ENCODE peak calls at places on chromosome 1, in eight cellular contexts. One of them, this sample, is unnamed.

GRCh38 chr1:204366759-204367158 is 7.0 kb upstream of the PLEKHA6 start:
- DNase-seq in A549: peak; percentile 24
- DNase-seq in IMR-90: no peak
- DNase-seq in mammary epithelial cell: no peak
- DNase-seq in Karpas-422: peak; percentile 68
- DNase-seq in mesenchymal stem cell: no peak
- DNase-seq in fibroblast of lung: no peak
- DNase-seq in GM23338: peak; percentile 71
- DNase-seq in this sample: no peak

GRCh38 chr1:27142464-27142863 is 12.5 kb downstream of the SLC9A1 start:
- DNase-seq in A549: no peak
- DNase-seq in IMR-90: no peak
- DNase-seq in mammary epithelial cell: peak; percentile 94
- DNase-seq in Karpas-422: peak; percentile 81
- DNase-seq in mesenchymal stem cell: no peak
- DNase-seq in fibroblast of lung: no peak
- DNase-seq in GM23338: no peak
- DNase-seq in this sample: no peak

GRCh38 chr1:230276401-230276800 is 149.7 kb downstream of the PGBD5 start:
- DNase-seq in A549: no peak
- DNase-seq in IMR-90: no peak
- DNase-seq in mammary epithelial cell: no peak
- DNase-seq in Karpas-422: no peak
- DNase-seq in mesenchymal stem cell: no peak
- DNase-seq in fibroblast of lung: no peak
- DNase-seq in GM23338: peak; percentile 32
- DNase-seq in this sample: no peak

GRCh38 chr1:6419397-6419802 is 319 bp downstream of the HES2 start:
- DNase-seq in A549: peak; percentile 41
- DNase-seq in IMR-90: no peak
- DNase-seq in mammary epithelial cell: no peak
- DNase-seq in Karpas-422: no peak
- DNase-seq in mesenchymal stem cell: no peak
- DNase-seq in fibroblast of lung: no peak
- DNase-seq in GM23338: peak; percentile 84
- DNase-seq in this sample: no peak

GRCh38 chr1:116044071-116044470 is 67.1 kb upstream of the MAB21L3 start:
- DNase-seq in A549: no peak
- DNase-seq in IMR-90: no peak
- DNase-seq in mammary epithelial cell: no peak
- DNase-seq in Karpas-422: no peak
- DNase-seq in mesenchymal stem cell: no peak
- DNase-seq in fibroblast of lung: no peak
- DNase-seq in GM23338: no peak
- DNase-seq in this sample: no peak

GRCh38 chr1:39826583-39826982 is 37.9 kb upstream of the BMP8B start:
- DNase-seq in A549: no peak
- DNase-seq in IMR-90: no peak
- DNase-seq in mammary epithelial cell: no peak
- DNase-seq in Karpas-422: no peak
- DNase-seq in mesenchymal stem cell: no peak
- DNase-seq in fibroblast of lung: no peak
- DNase-seq in GM23338: no peak
- DNase-seq in this sample: no peak

GRCh38 chr1:160124709-160125478 is 9.3 kb downstream of the ATP1A2 start:
- DNase-seq in A549: peak; percentile 94
- DNase-seq in IMR-90: peak; percentile 89
- DNase-seq in mammary epithelial cell: peak; percentile 84
- DNase-seq in Karpas-422: no peak
- DNase-seq in mesenchymal stem cell: peak; percentile 85
- DNase-seq in fibroblast of lung: peak; percentile 98
- DNase-seq in GM23338: no peak
- DNase-seq in this sample: peak; percentile 81

GRCh38 chr1:204670152-204670927 is 15.2 kb downstream of the LRRN2 start:
- DNase-seq in A549: no peak
- DNase-seq in IMR-90: peak; percentile 39
- DNase-seq in mammary epithelial cell: peak; percentile 14
- DNase-seq in Karpas-422: no peak
- DNase-seq in mesenchymal stem cell: peak; percentile 86
- DNase-seq in fibroblast of lung: peak; percentile 19
- DNase-seq in GM23338: no peak
- DNase-seq in this sample: peak; percentile 79

GRCh38 chr1:234602334-234603220 is 7.4 kb downstream of the IRF2BP2 start:
- DNase-seq in A549: peak; percentile 95
- DNase-seq in IMR-90: peak; percentile 98
- DNase-seq in mammary epithelial cell: peak; percentile 93
- DNase-seq in Karpas-422: peak; percentile 65
- DNase-seq in mesenchymal stem cell: peak; percentile 95
- DNase-seq in fibroblast of lung: peak; percentile 96
- DNase-seq in GM23338: no peak
- DNase-seq in this sample: peak; percentile 98

GRCh38 chr1:228286505-228287417 is 78.9 kb downstream of the OBSCN start:
- DNase-seq in A549: no peak
- DNase-seq in IMR-90: no peak
- DNase-seq in mammary epithelial cell: no peak
- DNase-seq in Karpas-422: no peak
- DNase-seq in mesenchymal stem cell: no peak
- DNase-seq in fibroblast of lung: no peak
- DNase-seq in GM23338: no peak
- DNase-seq in this sample: no peak

GRCh38 chr1:225942574-225942973 is 1.6 kb upstream of the LEFTY2 start:
- DNase-seq in A549: no peak
- DNase-seq in IMR-90: no peak
- DNase-seq in mammary epithelial cell: no peak
- DNase-seq in Karpas-422: no peak
- DNase-seq in mesenchymal stem cell: no peak
- DNase-seq in fibroblast of lung: no peak
- DNase-seq in GM23338: no peak
- DNase-seq in this sample: no peak

GRCh38 chr1:19514391-19514831 is 29.1 kb upstream of the CAPZB start:
- DNase-seq in A549: no peak
- DNase-seq in IMR-90: peak; percentile 77
- DNase-seq in mammary epithelial cell: no peak
- DNase-seq in Karpas-422: no peak
- DNase-seq in mesenchymal stem cell: peak; percentile 81
- DNase-seq in fibroblast of lung: peak; percentile 97
- DNase-seq in GM23338: no peak
- DNase-seq in this sample: no peak

GRCh38 chr1:176719478-176719877 is 256.5 kb downstream of the PAPPA2 start:
- DNase-seq in A549: no peak
- DNase-seq in IMR-90: no peak
- DNase-seq in mammary epithelial cell: no peak
- DNase-seq in Karpas-422: no peak
- DNase-seq in mesenchymal stem cell: no peak
- DNase-seq in fibroblast of lung: peak; percentile 22
- DNase-seq in GM23338: no peak
- DNase-seq in this sample: no peak

GRCh38 chr1:223009421-223009820 is 133.6 kb downstream of the TLR5 start:
- DNase-seq in A549: no peak
- DNase-seq in IMR-90: no peak
- DNase-seq in mammary epithelial cell: no peak
- DNase-seq in Karpas-422: no peak
- DNase-seq in mesenchymal stem cell: no peak
- DNase-seq in fibroblast of lung: no peak
- DNase-seq in GM23338: no peak
- DNase-seq in this sample: no peak

GRCh38 chr1:223007935-223008334 is 135.1 kb downstream of the TLR5 start:
- DNase-seq in A549: no peak
- DNase-seq in IMR-90: no peak
- DNase-seq in mammary epithelial cell: no peak
- DNase-seq in Karpas-422: no peak
- DNase-seq in mesenchymal stem cell: no peak
- DNase-seq in fibroblast of lung: no peak
- DNase-seq in GM23338: peak; percentile 65
- DNase-seq in this sample: no peak

GRCh38 chr1:223008808-223009207 is 134.2 kb downstream of the TLR5 start:
- DNase-seq in A549: no peak
- DNase-seq in IMR-90: no peak
- DNase-seq in mammary epithelial cell: no peak
- DNase-seq in Karpas-422: no peak
- DNase-seq in mesenchymal stem cell: no peak
- DNase-seq in fibroblast of lung: peak; percentile 9
- DNase-seq in GM23338: no peak
- DNase-seq in this sample: no peak

GRCh38 chr1:223007250-223007649 is 135.8 kb downstream of the TLR5 start:
- DNase-seq in A549: no peak
- DNase-seq in IMR-90: no peak
- DNase-seq in mammary epithelial cell: no peak
- DNase-seq in Karpas-422: no peak
- DNase-seq in mesenchymal stem cell: no peak
- DNase-seq in fibroblast of lung: no peak
- DNase-seq in GM23338: no peak
- DNase-seq in this sample: peak; percentile 64

DNA sequence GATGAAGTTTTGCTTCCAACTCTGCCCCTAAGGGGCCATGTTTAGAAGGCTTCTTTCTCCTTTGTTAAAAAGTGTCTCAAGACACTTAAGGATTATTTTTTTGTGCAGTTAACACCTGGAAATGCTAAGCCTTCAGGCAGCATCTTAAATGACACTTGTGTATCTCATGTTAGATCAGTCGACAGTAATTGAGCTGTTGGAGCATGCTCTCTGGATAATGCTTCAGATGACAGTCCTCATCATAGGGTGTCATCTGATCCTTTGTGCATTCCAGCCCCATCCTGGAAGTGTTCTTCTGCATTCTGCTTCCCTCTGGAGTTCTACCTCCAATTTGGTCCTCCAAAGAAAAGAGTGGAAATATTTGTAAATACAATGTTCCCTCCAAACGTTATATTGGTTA is 136.3 kb downstream of the TLR5 start:
- DNase-seq in A549: no peak
- DNase-seq in IMR-90: no peak
- DNase-seq in mammary epithelial cell: no peak
- DNase-seq in Karpas-422: no peak
- DNase-seq in mesenchymal stem cell: no peak
- DNase-seq in fibroblast of lung: no peak
- DNase-seq in GM23338: no peak
- DNase-seq in this sample: no peak
- H3K4me2 ChIP-seq in A549: no peak overlapping the region
- H3K4me2 ChIP-seq in IMR-90: no peak overlapping the region
- H3K4me2 ChIP-seq in mammary epithelial cell: no peak overlapping the region
- H3K4me2 ChIP-seq in Karpas-422: no peak overlapping the region
- H3K4me2 ChIP-seq in mesenchymal stem cell: no peak overlapping the region
- H3K4me2 ChIP-seq in fibroblast of lung: no peak overlapping the region
- H3K4me2 ChIP-seq in GM23338: no peak overlapping the region
- H3K4me2 ChIP-seq in this sample: no peak overlapping the region

DNA sequence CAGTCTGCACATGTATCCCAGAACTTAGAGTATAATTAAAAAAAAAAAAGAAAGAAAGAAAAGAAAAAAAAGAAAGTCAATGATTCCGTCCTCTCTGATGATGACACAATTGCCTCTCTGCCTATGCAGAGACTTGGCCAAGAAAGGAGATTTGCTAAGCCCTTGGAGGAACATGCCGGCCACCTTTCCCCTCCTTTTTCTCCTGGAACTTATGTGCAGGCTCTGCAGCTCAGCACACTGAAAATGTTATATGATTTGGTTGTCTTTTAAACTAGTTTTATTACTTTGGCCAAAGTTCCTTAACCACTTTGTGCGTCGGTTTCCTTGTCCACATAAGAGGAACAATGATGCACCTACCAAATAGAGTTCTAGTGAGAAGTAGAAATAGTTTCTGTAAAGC is 111.4 kb upstream of the ZNF644 start:
- DNase-seq in A549: no peak
- DNase-seq in IMR-90: no peak
- DNase-seq in mammary epithelial cell: no peak
- DNase-seq in Karpas-422: no peak
- DNase-seq in mesenchymal stem cell: no peak
- DNase-seq in fibroblast of lung: no peak
- DNase-seq in GM23338: no peak
- DNase-seq in this sample: no peak
- H3K4me2 ChIP-seq in A549: no peak overlapping the region
- H3K4me2 ChIP-seq in IMR-90: no peak overlapping the region
- H3K4me2 ChIP-seq in mammary epithelial cell: no peak overlapping the region
- H3K4me2 ChIP-seq in Karpas-422: no peak overlapping the region
- H3K4me2 ChIP-seq in mesenchymal stem cell: no peak overlapping the region
- H3K4me2 ChIP-seq in fibroblast of lung: no peak overlapping the region
- H3K4me2 ChIP-seq in GM23338: no peak overlapping the region
- H3K4me2 ChIP-seq in this sample: no peak overlapping the region

GRCh38 chr1:184427722-184428121 is 40.9 kb downstream of the C1orf21 start:
- DNase-seq in A549: no peak
- DNase-seq in IMR-90: no peak
- DNase-seq in mammary epithelial cell: no peak
- DNase-seq in Karpas-422: no peak
- DNase-seq in mesenchymal stem cell: no peak
- DNase-seq in fibroblast of lung: no peak
- DNase-seq in GM23338: no peak
- DNase-seq in this sample: no peak

GRCh38 chr1:184425449-184426277 is 38.8 kb downstream of the C1orf21 start:
- DNase-seq in A549: no peak
- DNase-seq in IMR-90: no peak
- DNase-seq in mammary epithelial cell: no peak
- DNase-seq in Karpas-422: no peak
- DNase-seq in mesenchymal stem cell: peak; percentile 35
- DNase-seq in fibroblast of lung: no peak
- DNase-seq in GM23338: no peak
- DNase-seq in this sample: no peak

GRCh38 chr1:184429342-184429741 is 42.5 kb downstream of the C1orf21 start:
- DNase-seq in A549: no peak
- DNase-seq in IMR-90: no peak
- DNase-seq in mammary epithelial cell: no peak
- DNase-seq in Karpas-422: no peak
- DNase-seq in mesenchymal stem cell: no peak
- DNase-seq in fibroblast of lung: no peak
- DNase-seq in GM23338: no peak
- DNase-seq in this sample: no peak

GRCh38 chr1:184426278-184426674 is 39.4 kb downstream of the C1orf21 start:
- DNase-seq in A549: no peak
- DNase-seq in IMR-90: no peak
- DNase-seq in mammary epithelial cell: no peak
- DNase-seq in Karpas-422: no peak
- DNase-seq in mesenchymal stem cell: no peak
- DNase-seq in fibroblast of lung: no peak
- DNase-seq in GM23338: peak; percentile 57
- DNase-seq in this sample: no peak

DNA sequence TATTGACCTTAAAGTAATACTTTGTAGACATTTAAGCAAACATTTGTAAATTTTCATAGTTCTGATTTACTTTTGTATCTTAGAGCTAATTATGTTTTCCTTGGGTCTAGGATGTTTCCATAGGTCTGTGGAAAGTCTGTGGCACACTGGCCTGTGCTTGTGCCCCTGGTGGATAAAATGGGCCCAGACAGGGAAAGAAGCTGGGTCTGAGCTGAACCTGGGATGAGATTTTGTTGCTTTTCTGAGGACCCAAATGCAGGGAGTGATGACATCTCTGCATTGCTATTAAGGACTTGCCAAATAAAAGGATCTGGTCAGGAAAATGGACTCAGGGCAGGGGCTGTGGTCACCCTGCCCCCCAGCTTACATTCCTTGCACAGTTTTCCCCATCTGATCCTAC is 41.8 kb downstream of the C1orf21 start:
- DNase-seq in A549: no peak
- DNase-seq in IMR-90: no peak
- DNase-seq in mammary epithelial cell: no peak
- DNase-seq in Karpas-422: no peak
- DNase-seq in mesenchymal stem cell: no peak
- DNase-seq in fibroblast of lung: no peak
- DNase-seq in GM23338: no peak
- DNase-seq in this sample: no peak
- H3K4me2 ChIP-seq in A549: no peak overlapping the region
- H3K4me2 ChIP-seq in IMR-90: no peak overlapping the region
- H3K4me2 ChIP-seq in mammary epithelial cell: no peak overlapping the region
- H3K4me2 ChIP-seq in Karpas-422: no peak overlapping the region
- H3K4me2 ChIP-seq in mesenchymal stem cell: no peak overlapping the region
- H3K4me2 ChIP-seq in fibroblast of lung: no peak overlapping the region
- H3K4me2 ChIP-seq in GM23338: no peak overlapping the region
- H3K4me2 ChIP-seq in this sample: no peak overlapping the region

GRCh38 chr1:66342707-66343106 is 191.2 kb upstream of the SGIP1 start:
- DNase-seq in A549: no peak
- DNase-seq in IMR-90: no peak
- DNase-seq in mammary epithelial cell: no peak
- DNase-seq in Karpas-422: no peak
- DNase-seq in mesenchymal stem cell: no peak
- DNase-seq in fibroblast of lung: no peak
- DNase-seq in GM23338: no peak
- DNase-seq in this sample: no peak
- H3K4me2 ChIP-seq in A549: peak overlapping the region; percentile 64
- H3K4me2 ChIP-seq in IMR-90: no peak overlapping the region
- H3K4me2 ChIP-seq in mammary epithelial cell: no peak overlapping the region
- H3K4me2 ChIP-seq in Karpas-422: peak overlapping the region; percentile 9
- H3K4me2 ChIP-seq in mesenchymal stem cell: no peak overlapping the region
- H3K4me2 ChIP-seq in fibroblast of lung: no peak overlapping the region
- H3K4me2 ChIP-seq in GM23338: no peak overlapping the region
- H3K4me2 ChIP-seq in this sample: no peak overlapping the region

This sample was measured in astrocyte.